ENCODE peak calls at places on chromosomes 11 and 22, in five cellular contexts. One of them, this sample, is unnamed.

GRCh38 chr11:68929706-68930605 is 26.3 kb downstream of the IGHMBP2 start:
- DNase-seq in neural crest cell: no peak
- DNase-seq in EH: no peak
- DNase-seq in cardiac fibroblast: no peak
- DNase-seq in GM10248: no peak
- DNase-seq in this sample: no peak

GRCh38 chr11:95068549-95068948 is 1.8 kb downstream of the SRSF8 start:
- DNase-seq in GM10248: peak
- DNase-seq in neural crest cell: peak
- DNase-seq in cardiac fibroblast: peak
- DNase-seq in EH: peak
- DNase-seq in this sample: peak

GRCh38 chr11:102730036-102730815 is 5.5 kb upstream of the MMP8 start:
- DNase-seq in GM10248: no peak
- DNase-seq in cardiac fibroblast: no peak
- DNase-seq in neural crest cell: no peak
- DNase-seq in EH: peak
- DNase-seq in this sample: no peak

GRCh38 chr11:76984741-76985140 is 49.5 kb upstream of the B3GNT6 start:
- DNase-seq in GM10248: no peak
- DNase-seq in EH: no peak
- DNase-seq in cardiac fibroblast: no peak
- DNase-seq in neural crest cell: no peak
- DNase-seq in this sample: no peak

GRCh38 chr11:119195680-119196079 is 10.4 kb downstream of the NHERF4 start:
- DNase-seq in cardiac fibroblast: peak
- DNase-seq in neural crest cell: no peak
- DNase-seq in GM10248: no peak
- DNase-seq in EH: peak
- DNase-seq in this sample: peak

GRCh38 chr22:38681784-38682335 is at the start of gene TOMM22:
- DNase-seq in EH: peak
- DNase-seq in cardiac fibroblast: peak
- DNase-seq in GM10248: peak
- DNase-seq in neural crest cell: peak
- DNase-seq in this sample: peak

GRCh38 chr11:43419460-43419859 is 60.7 kb downstream of the TTC17 start:
- DNase-seq in neural crest cell: peak
- DNase-seq in cardiac fibroblast: peak
- DNase-seq in GM10248: peak
- DNase-seq in EH: peak
- DNase-seq in this sample: no peak

GRCh38 chr11:131186629-131187075 is 183.8 kb upstream of the NTM start:
- DNase-seq in neural crest cell: no peak
- DNase-seq in EH: no peak
- DNase-seq in GM10248: peak
- DNase-seq in cardiac fibroblast: no peak
- DNase-seq in this sample: peak

GRCh38 chr11:1306186-1307162 is 3.0 kb downstream of the TOLLIP start:
- DNase-seq in EH: no peak
- DNase-seq in neural crest cell: no peak
- DNase-seq in cardiac fibroblast: no peak
- DNase-seq in GM10248: no peak
- DNase-seq in this sample: peak

GRCh38 chr11:1837171-1838076 is 1.4 kb upstream of the TNNI2 start:
- DNase-seq in cardiac fibroblast: peak
- DNase-seq in EH: peak
- DNase-seq in GM10248: peak
- DNase-seq in neural crest cell: peak
- DNase-seq in this sample: no peak

GRCh38 chr11:45279645-45280044 is 6.5 kb downstream of the SYT13 start:
- DNase-seq in GM10248: no peak
- DNase-seq in neural crest cell: no peak
- DNase-seq in EH: no peak
- DNase-seq in cardiac fibroblast: no peak
- DNase-seq in this sample: no peak

GRCh38 chr11:69703711-69704507 is at the start of gene FGF19:
- DNase-seq in cardiac fibroblast: no peak
- DNase-seq in neural crest cell: no peak
- DNase-seq in EH: no peak
- DNase-seq in GM10248: no peak
- DNase-seq in this sample: no peak

GRCh38 chr11:16857186-16857585 is 118.7 kb downstream of the C11orf58 start:
- DNase-seq in GM10248: no peak
- DNase-seq in cardiac fibroblast: no peak
- DNase-seq in EH: no peak
- DNase-seq in neural crest cell: no peak
- DNase-seq in this sample: peak

GRCh38 chr22:25953919-25954318 is 211.9 kb downstream of the MYO18B start:
- DNase-seq in neural crest cell: no peak
- DNase-seq in GM10248: no peak
- DNase-seq in cardiac fibroblast: no peak
- DNase-seq in EH: no peak
- DNase-seq in this sample: no peak

GRCh38 chr22:23697031-23697970 is 6.5 kb downstream of the RGL4 start:
- DNase-seq in neural crest cell: no peak
- DNase-seq in GM10248: no peak
- DNase-seq in EH: no peak
- DNase-seq in cardiac fibroblast: no peak
- DNase-seq in this sample: no peak

GRCh38 chr11:19938051-19938856 is 222.0 kb downstream of the DBX1 start:
- DNase-seq in neural crest cell: peak
- DNase-seq in EH: peak
- DNase-seq in cardiac fibroblast: peak
- DNase-seq in GM10248: peak
- DNase-seq in this sample: peak

GRCh38 chr11:9957072-9957471 is 293.2 kb downstream of the SWAP70 start:
- DNase-seq in cardiac fibroblast: no peak
- DNase-seq in neural crest cell: no peak
- DNase-seq in EH: no peak
- DNase-seq in GM10248: no peak
- DNase-seq in this sample: no peak

GRCh38 chr11:128814856-128815705 is 52.0 kb downstream of the KCNJ1 start:
- DNase-seq in GM10248: no peak
- DNase-seq in neural crest cell: peak
- DNase-seq in EH: peak
- DNase-seq in cardiac fibroblast: peak
- DNase-seq in this sample: peak